ENCODE peak calls at places on chromosomes 12 and 14, in seven cellular contexts. O is AG04449; L is OCI-LY7; D is fibroblast of lung; Y is tibial nerve; B is mammary epithelial cell; P is CD8-positive, alpha-beta T cell. N is an unnamed sample.
A peak's percentile ranks its signal among the peaks of the same experiment; 100 is the strongest.

GRCh38 chr14:54772451-54772881 is 130.2 kb downstream of the GCH1 start:
- DNase-seq in O (no peak), L (no peak), D (peak; percentile 60), Y (no peak), B (no peak), P (no peak), N (peak; percentile 88)

GRCh38 chr14:60616326-60617044 is 32.8 kb downstream of the SIX1 start:
- DNase-seq in O (no peak), L (no peak), D (no peak), Y (no peak), B (no peak), P (no peak), N (no peak)

GRCh38 chr12:91074851-91075250 is 17.0 kb upstream of the KERA start:
- DNase-seq in O (no peak), L (no peak), D (no peak), Y (no peak), B (no peak), P (no peak), N (no peak)

GRCh38 chr14:32694795-32695449 is 243.8 kb upstream of the NPAS3 start:
- DNase-seq in O (no peak), L (no peak), D (no peak), Y (no peak), B (no peak), P (no peak), N (no peak)

GRCh38 chr12:121711925-121712461 is 559 bp upstream of the TMEM120B start:
- DNase-seq in O (no peak), L (peak; percentile 48), D (peak; percentile 12), Y (peak; percentile 29), B (no peak), P (no peak), N (peak; percentile 37)

GRCh38 chr12:11623382-11623781 is 26.1 kb upstream of the ETV6 start:
- DNase-seq in O (no peak), L (no peak), D (no peak), Y (no peak), B (no peak), P (no peak), N (no peak)

GRCh38 chr12:121996945-121997612 is 24.6 kb upstream of the BCL7A start:
- DNase-seq in O (no peak), L (no peak), D (no peak), Y (no peak), B (peak; percentile 42), P (no peak), N (peak; percentile 39)

GRCh38 chr12:94535614-94535932 is 75.9 kb upstream of the CEP83 start:
- DNase-seq in O (no peak), L (no peak), D (no peak), Y (no peak), B (no peak), P (no peak), N (no peak)

GRCh38 chr14:104130974-104131651 is 7.3 kb upstream of the KIF26A start:
- DNase-seq in O (no peak), L (peak; percentile 54), D (peak; percentile 7), Y (no peak), B (no peak), P (no peak), N (peak; percentile 33)
- TF ChIP-seq CTCF in O (peak; percentile 37), L (peak; percentile 79), D (peak; percentile 47), Y (peak; percentile 20), B (peak; percentile 71), P (no peak), N (peak; percentile 65)

DNA sequence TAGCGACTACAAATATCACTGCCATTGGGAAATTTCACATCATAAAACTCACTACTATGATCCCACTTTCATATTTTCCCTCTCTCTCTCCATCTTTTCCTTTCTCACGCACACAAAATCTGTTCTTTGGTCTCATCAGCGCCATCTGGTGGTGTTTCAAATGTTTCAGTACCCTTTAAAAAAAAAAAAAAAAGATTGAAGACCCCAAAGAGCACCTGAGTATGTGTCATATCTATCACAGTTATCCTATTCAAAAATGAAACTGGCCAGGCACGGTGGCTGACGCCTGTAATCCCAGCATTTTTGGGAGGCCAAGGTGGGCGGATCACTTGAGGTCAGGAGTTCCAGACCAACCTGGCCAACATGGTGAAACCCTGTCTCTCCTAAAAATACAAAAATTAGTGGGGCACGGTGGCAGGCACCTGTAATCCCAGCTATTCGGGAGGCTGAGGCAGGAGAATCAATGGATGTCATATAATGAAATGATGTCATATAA is 72.4 kb downstream of the TTC9 start:
- DNase-seq in O (no peak), L (peak; percentile 79), D (peak; percentile 62), Y (peak; percentile 48), B (peak; percentile 34), P (peak; percentile 56), N (peak; percentile 71)
- TF ChIP-seq CTCF in O (peak; percentile 30), L (peak; percentile 90), D (peak; percentile 59), Y (peak; percentile 53), B (peak; percentile 45), P (peak; percentile 95), N (peak; percentile 47)

GRCh38 chr14:49550284-49551184 is 35.6 kb downstream of the RPS29 start:
- DNase-seq in O (no peak), L (peak; percentile 7), D (peak; percentile 36), Y (no peak), B (peak; percentile 21), P (no peak), N (peak; percentile 58)
- TF ChIP-seq CTCF in O (no peak), L (peak; percentile 57), D (peak; percentile 47), Y (no peak), B (peak; percentile 59), P (no peak), N (peak; percentile 45)

DNA sequence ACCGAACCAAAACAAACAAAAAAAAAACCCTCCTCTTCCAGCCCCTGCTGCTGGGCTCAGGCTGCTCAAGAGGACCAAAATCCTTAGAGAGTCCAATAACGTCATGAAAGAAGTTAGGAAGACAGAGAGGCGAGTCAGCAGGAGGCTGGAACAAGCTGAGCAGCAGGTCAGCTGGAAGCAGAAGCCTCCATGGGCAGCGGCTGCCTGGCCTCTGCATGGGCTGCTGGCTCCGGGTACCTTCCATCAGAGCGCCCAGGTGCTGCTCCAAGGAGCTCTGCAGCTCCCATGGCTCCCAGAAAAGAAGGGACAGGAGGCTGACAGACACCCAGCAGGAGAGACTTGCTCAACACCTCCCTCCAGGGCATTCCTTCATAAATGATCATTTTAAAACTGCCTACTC is 3.2 kb upstream of the KRT2 start:
- DNase-seq in O (no peak), L (no peak), D (no peak), Y (no peak), B (peak; percentile 26), P (no peak), N (no peak)
- TF ChIP-seq CTCF in O (no peak), L (no peak), D (no peak), Y (no peak), B (no peak), P (no peak), N (no peak)

DNA sequence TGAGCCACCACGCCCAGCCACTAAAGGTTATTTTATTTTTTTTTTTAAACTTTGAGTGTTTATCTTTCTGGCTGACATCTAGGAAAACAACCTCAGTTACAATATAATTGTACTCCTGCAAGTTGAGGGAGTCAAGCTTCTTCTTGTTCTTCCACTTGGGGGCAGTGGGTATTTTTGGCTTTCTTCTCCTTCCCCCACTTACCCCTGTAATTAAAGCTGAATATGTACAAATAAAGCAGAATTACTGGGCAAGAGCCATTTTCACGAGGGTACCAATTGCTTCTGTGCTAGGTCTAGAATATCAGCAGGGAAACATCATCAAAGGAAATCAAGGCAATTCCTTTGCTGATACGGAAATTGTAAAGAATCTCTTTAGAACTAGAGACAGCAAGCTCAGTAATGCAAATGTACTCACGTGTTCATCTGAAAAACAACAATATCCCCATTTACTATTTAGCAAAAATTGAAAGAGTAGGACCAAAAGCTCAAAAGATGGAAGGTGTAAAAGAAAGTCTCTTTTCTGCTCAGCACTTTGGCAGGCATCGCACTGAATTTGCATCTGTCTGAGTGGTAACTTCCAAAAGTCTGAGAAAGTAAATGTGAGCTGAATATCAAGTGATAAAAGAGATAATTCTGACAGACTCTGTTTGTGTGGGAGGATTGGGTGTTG is 72.8 kb downstream of the TAOK3 start:
- DNase-seq in O (no peak), L (peak; percentile 11), D (peak; percentile 51), Y (no peak), B (no peak), P (no peak), N (no peak)
- TF ChIP-seq CTCF in O (no peak), L (peak; percentile 49), D (peak; percentile 14), Y (no peak), B (no peak), P (no peak), N (no peak)

DNA sequence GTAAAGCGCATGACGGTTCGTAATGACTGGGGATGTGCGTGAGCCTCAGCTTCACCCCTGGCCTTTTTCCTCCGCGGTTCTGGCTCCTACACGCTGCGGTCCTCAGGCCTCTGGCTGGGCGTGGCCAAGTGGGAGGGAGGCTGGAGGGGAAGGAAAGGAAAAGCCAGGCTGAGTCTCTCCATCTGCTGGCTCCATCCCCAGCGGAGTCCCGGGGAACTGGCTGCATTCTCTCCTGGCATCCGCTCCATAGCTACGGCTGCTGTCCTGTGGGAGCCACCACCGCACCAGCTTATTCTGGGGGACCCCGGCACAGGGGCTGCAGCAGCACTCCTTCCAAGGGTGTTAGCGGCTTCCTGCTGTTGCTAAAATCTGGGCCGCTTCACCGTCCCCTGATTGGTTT is 68.2 kb upstream of the SLC24A4 start:
- DNase-seq in O (no peak), L (no peak), D (peak; percentile 41), Y (peak; percentile 34), B (no peak), P (no peak), N (peak; percentile 5)
- TF ChIP-seq CTCF in O (no peak), L (no peak), D (no peak), Y (no peak), B (no peak), P (no peak), N (no peak)

DNA sequence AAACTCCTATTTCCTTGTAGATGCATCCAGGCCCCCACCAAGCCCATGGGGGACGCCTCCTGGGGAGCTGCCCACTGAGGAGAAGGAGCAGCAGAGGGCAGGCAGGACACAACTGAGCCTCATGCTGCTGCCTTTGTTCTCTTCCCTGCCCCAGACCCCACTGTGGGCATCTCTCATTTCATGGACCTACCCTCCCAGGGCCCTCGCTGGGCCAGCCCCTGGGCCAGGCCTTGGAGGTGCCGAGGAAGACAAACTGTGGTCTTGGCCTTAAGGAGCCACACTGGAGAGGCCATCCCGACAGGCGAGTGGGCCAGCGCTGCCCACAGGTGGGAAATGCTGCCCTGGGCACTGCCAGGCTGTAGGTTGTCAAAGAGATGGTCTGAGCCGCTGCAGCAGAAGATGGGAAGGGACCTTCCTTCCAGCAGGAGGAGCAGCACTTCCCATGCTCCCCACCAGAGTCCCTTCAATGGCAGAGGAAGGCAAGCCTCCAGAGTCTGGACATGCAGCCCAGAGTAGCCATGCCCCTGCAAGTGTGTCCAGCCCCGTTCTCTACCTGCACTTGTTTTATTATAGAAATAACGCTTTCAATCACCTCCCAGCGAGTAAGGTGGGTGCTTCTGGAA is 147.4 kb downstream of the BCL11B start:
- DNase-seq in O (no peak), L (no peak), D (no peak), Y (peak; percentile 3), B (no peak), P (no peak), N (no peak)
- TF ChIP-seq CTCF in O (peak; percentile 3), L (no peak), D (no peak), Y (no peak), B (no peak), P (no peak), N (no peak)

DNA sequence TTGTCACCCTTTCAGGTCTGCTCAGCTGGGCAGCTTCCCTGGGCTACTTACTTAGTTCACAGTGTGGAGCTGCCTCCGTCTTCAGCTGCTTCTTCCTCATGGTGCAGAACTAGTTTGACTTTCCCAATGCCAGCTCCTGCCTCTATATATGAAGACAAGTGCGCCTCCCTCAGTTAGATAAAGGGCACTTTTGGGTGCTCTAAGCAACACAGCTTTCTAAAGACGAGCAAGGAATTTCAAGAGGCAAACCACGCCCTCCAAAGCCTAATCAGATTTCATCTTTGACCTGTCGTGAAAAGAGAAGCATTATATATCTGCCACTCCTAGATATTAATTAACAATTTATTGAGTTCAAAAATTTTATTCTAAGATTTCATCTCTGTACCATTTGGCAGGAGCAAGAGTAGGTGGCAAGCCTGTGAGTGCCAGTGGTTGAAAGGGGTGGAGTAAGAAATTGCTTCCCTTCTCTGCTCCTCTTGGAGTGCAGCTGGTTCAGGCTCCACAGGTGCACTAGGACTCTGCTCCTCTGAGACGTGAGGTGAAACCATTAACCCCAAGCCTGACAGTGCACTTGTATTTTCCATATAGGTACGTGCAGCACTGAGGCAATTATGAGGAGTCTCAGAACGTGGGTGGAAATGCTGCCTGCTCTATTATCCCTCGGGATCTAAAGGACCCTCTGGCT is 2.1 kb upstream of the SLC11A2 start:
- DNase-seq in O (no peak), L (peak; percentile 64), D (peak; percentile 61), Y (peak; percentile 21), B (peak; percentile 70), P (no peak), N (peak; percentile 59)
- TF ChIP-seq CTCF in O (peak; percentile 2), L (peak; percentile 76), D (peak; percentile 35), Y (peak; percentile 37), B (peak; percentile 52), P (no peak), N (peak; percentile 42)